ENCODE peak calls at places on chromosomes 11 and 22, in seven cellular contexts. One of them, this sample, is unnamed.

GRCh38 chr11:72569966-72570892 is 104.0 kb downstream of the PDE2A start:
- DNase-seq in T-helper 17 cell: no peak
- DNase-seq in stimulated activated CD8-positive, alpha-beta memory T cell treated with anti-CD3 and anti-CD28 coated beads, Interleukin-15, amount 100 ng/mL, for 4 hours: no peak
- DNase-seq in HFF-Myc: peak
- DNase-seq in left cardiac atrium: no peak
- DNase-seq in EL: peak
- DNase-seq in right atrium auricular region: no peak
- DNase-seq in this sample: no peak

GRCh38 chr11:69344570-69345145 is 50.7 kb downstream of the MYEOV start:
- DNase-seq in T-helper 17 cell: no peak
- DNase-seq in stimulated activated CD8-positive, alpha-beta memory T cell treated with anti-CD3 and anti-CD28 coated beads, Interleukin-15, amount 100 ng/mL, for 4 hours: no peak
- DNase-seq in HFF-Myc: no peak
- DNase-seq in left cardiac atrium: no peak
- DNase-seq in EL: no peak
- DNase-seq in right atrium auricular region: peak
- DNase-seq in this sample: no peak

GRCh38 chr11:8232849-8233606 is 30.6 kb downstream of the LMO1 start:
- DNase-seq in T-helper 17 cell: no peak
- DNase-seq in stimulated activated CD8-positive, alpha-beta memory T cell treated with anti-CD3 and anti-CD28 coated beads, Interleukin-15, amount 100 ng/mL, for 4 hours: no peak
- DNase-seq in HFF-Myc: no peak
- DNase-seq in left cardiac atrium: no peak
- DNase-seq in EL: no peak
- DNase-seq in right atrium auricular region: no peak
- DNase-seq in this sample: no peak

GRCh38 chr11:125070699-125071254 is 7.7 kb downstream of the SLC37A2 start:
- DNase-seq in T-helper 17 cell: no peak
- DNase-seq in stimulated activated CD8-positive, alpha-beta memory T cell treated with anti-CD3 and anti-CD28 coated beads, Interleukin-15, amount 100 ng/mL, for 4 hours: no peak
- DNase-seq in HFF-Myc: no peak
- DNase-seq in left cardiac atrium: peak
- DNase-seq in EL: peak
- DNase-seq in right atrium auricular region: peak
- DNase-seq in this sample: no peak

GRCh38 chr11:123543796-123544195 is 110.6 kb downstream of the SCN3B start:
- DNase-seq in T-helper 17 cell: no peak
- DNase-seq in stimulated activated CD8-positive, alpha-beta memory T cell treated with anti-CD3 and anti-CD28 coated beads, Interleukin-15, amount 100 ng/mL, for 4 hours: no peak
- DNase-seq in HFF-Myc: no peak
- DNase-seq in left cardiac atrium: no peak
- DNase-seq in EL: peak
- DNase-seq in right atrium auricular region: no peak
- DNase-seq in this sample: no peak

GRCh38 chr11:112315861-112316739 is 55.4 kb upstream of the PLET1 start:
- DNase-seq in T-helper 17 cell: no peak
- DNase-seq in stimulated activated CD8-positive, alpha-beta memory T cell treated with anti-CD3 and anti-CD28 coated beads, Interleukin-15, amount 100 ng/mL, for 4 hours: no peak
- DNase-seq in HFF-Myc: no peak
- DNase-seq in left cardiac atrium: no peak
- DNase-seq in EL: no peak
- DNase-seq in right atrium auricular region: no peak
- DNase-seq in this sample: no peak

GRCh38 chr11:83035070-83035854 is 36.4 kb downstream of the RAB30 start:
- DNase-seq in T-helper 17 cell: no peak
- DNase-seq in stimulated activated CD8-positive, alpha-beta memory T cell treated with anti-CD3 and anti-CD28 coated beads, Interleukin-15, amount 100 ng/mL, for 4 hours: no peak
- DNase-seq in HFF-Myc: no peak
- DNase-seq in left cardiac atrium: no peak
- DNase-seq in EL: no peak
- DNase-seq in right atrium auricular region: no peak
- DNase-seq in this sample: no peak

GRCh38 chr11:114168691-114169090 is 109.2 kb downstream of the ZBTB16 start:
- DNase-seq in T-helper 17 cell: no peak
- DNase-seq in stimulated activated CD8-positive, alpha-beta memory T cell treated with anti-CD3 and anti-CD28 coated beads, Interleukin-15, amount 100 ng/mL, for 4 hours: no peak
- DNase-seq in HFF-Myc: no peak
- DNase-seq in left cardiac atrium: no peak
- DNase-seq in EL: no peak
- DNase-seq in right atrium auricular region: no peak
- DNase-seq in this sample: no peak

GRCh38 chr11:68354181-68354872 is 41.9 kb downstream of the LRP5 start:
- DNase-seq in T-helper 17 cell: no peak
- DNase-seq in stimulated activated CD8-positive, alpha-beta memory T cell treated with anti-CD3 and anti-CD28 coated beads, Interleukin-15, amount 100 ng/mL, for 4 hours: no peak
- DNase-seq in HFF-Myc: peak
- DNase-seq in left cardiac atrium: peak
- DNase-seq in EL: peak
- DNase-seq in right atrium auricular region: peak
- DNase-seq in this sample: no peak

GRCh38 chr22:41123151-41123550 is 30.8 kb downstream of the EP300 start:
- DNase-seq in T-helper 17 cell: no peak
- DNase-seq in stimulated activated CD8-positive, alpha-beta memory T cell treated with anti-CD3 and anti-CD28 coated beads, Interleukin-15, amount 100 ng/mL, for 4 hours: no peak
- DNase-seq in HFF-Myc: no peak
- DNase-seq in left cardiac atrium: no peak
- DNase-seq in EL: peak
- DNase-seq in right atrium auricular region: no peak
- DNase-seq in this sample: no peak

GRCh38 chr11:117407016-117407415 is 79.4 kb downstream of the CEP164 start:
- DNase-seq in T-helper 17 cell: no peak
- DNase-seq in stimulated activated CD8-positive, alpha-beta memory T cell treated with anti-CD3 and anti-CD28 coated beads, Interleukin-15, amount 100 ng/mL, for 4 hours: no peak
- DNase-seq in HFF-Myc: no peak
- DNase-seq in left cardiac atrium: no peak
- DNase-seq in EL: no peak
- DNase-seq in right atrium auricular region: no peak
- DNase-seq in this sample: no peak

GRCh38 chr11:15770798-15771414 is 585.4 kb downstream of the SOX6 start:
- DNase-seq in T-helper 17 cell: no peak
- DNase-seq in stimulated activated CD8-positive, alpha-beta memory T cell treated with anti-CD3 and anti-CD28 coated beads, Interleukin-15, amount 100 ng/mL, for 4 hours: no peak
- DNase-seq in HFF-Myc: no peak
- DNase-seq in left cardiac atrium: peak
- DNase-seq in EL: peak
- DNase-seq in right atrium auricular region: no peak
- DNase-seq in this sample: no peak

GRCh38 chr11:65892661-65893317 is 2.3 kb downstream of the CCDC85B start:
- DNase-seq in T-helper 17 cell: no peak
- DNase-seq in stimulated activated CD8-positive, alpha-beta memory T cell treated with anti-CD3 and anti-CD28 coated beads, Interleukin-15, amount 100 ng/mL, for 4 hours: no peak
- DNase-seq in HFF-Myc: no peak
- DNase-seq in left cardiac atrium: no peak
- DNase-seq in EL: peak
- DNase-seq in right atrium auricular region: no peak
- DNase-seq in this sample: no peak

GRCh38 chr22:23500508-23501208 is 79.4 kb downstream of the IGLL1 start:
- DNase-seq in T-helper 17 cell: no peak
- DNase-seq in stimulated activated CD8-positive, alpha-beta memory T cell treated with anti-CD3 and anti-CD28 coated beads, Interleukin-15, amount 100 ng/mL, for 4 hours: no peak
- DNase-seq in HFF-Myc: no peak
- DNase-seq in left cardiac atrium: no peak
- DNase-seq in EL: no peak
- DNase-seq in right atrium auricular region: no peak
- DNase-seq in this sample: no peak

GRCh38 chr22:39214006-39214382 is 30.8 kb downstream of the PDGFB start:
- DNase-seq in T-helper 17 cell: no peak
- DNase-seq in stimulated activated CD8-positive, alpha-beta memory T cell treated with anti-CD3 and anti-CD28 coated beads, Interleukin-15, amount 100 ng/mL, for 4 hours: no peak
- DNase-seq in HFF-Myc: no peak
- DNase-seq in left cardiac atrium: no peak
- DNase-seq in EL: no peak
- DNase-seq in right atrium auricular region: no peak
- DNase-seq in this sample: no peak

GRCh38 chr11:47443028-47443700 is 5.8 kb downstream of the RAPSN start:
- DNase-seq in T-helper 17 cell: no peak
- DNase-seq in stimulated activated CD8-positive, alpha-beta memory T cell treated with anti-CD3 and anti-CD28 coated beads, Interleukin-15, amount 100 ng/mL, for 4 hours: no peak
- DNase-seq in HFF-Myc: no peak
- DNase-seq in left cardiac atrium: no peak
- DNase-seq in EL: no peak
- DNase-seq in right atrium auricular region: no peak
- DNase-seq in this sample: no peak

GRCh38 chr11:38672445-38672844 is 2074.4 kb upstream of the RAG2 start:
- DNase-seq in T-helper 17 cell: no peak
- DNase-seq in stimulated activated CD8-positive, alpha-beta memory T cell treated with anti-CD3 and anti-CD28 coated beads, Interleukin-15, amount 100 ng/mL, for 4 hours: no peak
- DNase-seq in HFF-Myc: no peak
- DNase-seq in left cardiac atrium: no peak
- DNase-seq in EL: no peak
- DNase-seq in right atrium auricular region: no peak
- DNase-seq in this sample: no peak

GRCh38 chr11:37442576-37442975 is 844.5 kb upstream of the RAG2 start:
- DNase-seq in T-helper 17 cell: no peak
- DNase-seq in stimulated activated CD8-positive, alpha-beta memory T cell treated with anti-CD3 and anti-CD28 coated beads, Interleukin-15, amount 100 ng/mL, for 4 hours: no peak
- DNase-seq in HFF-Myc: no peak
- DNase-seq in left cardiac atrium: no peak
- DNase-seq in EL: peak
- DNase-seq in right atrium auricular region: no peak
- DNase-seq in this sample: no peak

GRCh38 chr11:132588366-132588765 is 943.9 kb downstream of the OPCML start:
- DNase-seq in T-helper 17 cell: no peak
- DNase-seq in stimulated activated CD8-positive, alpha-beta memory T cell treated with anti-CD3 and anti-CD28 coated beads, Interleukin-15, amount 100 ng/mL, for 4 hours: no peak
- DNase-seq in HFF-Myc: no peak
- DNase-seq in left cardiac atrium: no peak
- DNase-seq in EL: peak
- DNase-seq in right atrium auricular region: no peak
- DNase-seq in this sample: no peak

GRCh38 chr11:33801821-33802413 is 27.6 kb upstream of the FBXO3 start:
- DNase-seq in T-helper 17 cell: no peak
- DNase-seq in stimulated activated CD8-positive, alpha-beta memory T cell treated with anti-CD3 and anti-CD28 coated beads, Interleukin-15, amount 100 ng/mL, for 4 hours: no peak
- DNase-seq in HFF-Myc: no peak
- DNase-seq in left cardiac atrium: no peak
- DNase-seq in EL: peak
- DNase-seq in right atrium auricular region: no peak
- DNase-seq in this sample: no peak

GRCh38 chr11:110565690-110566336 is 136.1 kb downstream of the FDX1 start:
- DNase-seq in T-helper 17 cell: no peak
- DNase-seq in stimulated activated CD8-positive, alpha-beta memory T cell treated with anti-CD3 and anti-CD28 coated beads, Interleukin-15, amount 100 ng/mL, for 4 hours: no peak
- DNase-seq in HFF-Myc: no peak
- DNase-seq in left cardiac atrium: no peak
- DNase-seq in EL: no peak
- DNase-seq in right atrium auricular region: no peak
- DNase-seq in this sample: no peak

GRCh38 chr11:79081441-79082124 is 359.2 kb downstream of the TENM4 start:
- DNase-seq in T-helper 17 cell: no peak
- DNase-seq in stimulated activated CD8-positive, alpha-beta memory T cell treated with anti-CD3 and anti-CD28 coated beads, Interleukin-15, amount 100 ng/mL, for 4 hours: no peak
- DNase-seq in HFF-Myc: peak
- DNase-seq in left cardiac atrium: no peak
- DNase-seq in EL: peak
- DNase-seq in right atrium auricular region: no peak
- DNase-seq in this sample: no peak

GRCh38 chr11:984576-984975 is 51.9 kb downstream of the MUC6 start:
- DNase-seq in T-helper 17 cell: no peak
- DNase-seq in stimulated activated CD8-positive, alpha-beta memory T cell treated with anti-CD3 and anti-CD28 coated beads, Interleukin-15, amount 100 ng/mL, for 4 hours: no peak
- DNase-seq in HFF-Myc: no peak
- DNase-seq in left cardiac atrium: no peak
- DNase-seq in EL: no peak
- DNase-seq in right atrium auricular region: no peak
- DNase-seq in this sample: no peak

GRCh38 chr11:12497431-12497830 is 120.1 kb downstream of the PARVA start:
- DNase-seq in T-helper 17 cell: no peak
- DNase-seq in stimulated activated CD8-positive, alpha-beta memory T cell treated with anti-CD3 and anti-CD28 coated beads, Interleukin-15, amount 100 ng/mL, for 4 hours: no peak
- DNase-seq in HFF-Myc: no peak
- DNase-seq in left cardiac atrium: no peak
- DNase-seq in EL: no peak
- DNase-seq in right atrium auricular region: no peak
- DNase-seq in this sample: no peak

GRCh38 chr22:23772315-23773246 is at the start of gene MMP11:
- DNase-seq in T-helper 17 cell: peak
- DNase-seq in stimulated activated CD8-positive, alpha-beta memory T cell treated with anti-CD3 and anti-CD28 coated beads, Interleukin-15, amount 100 ng/mL, for 4 hours: no peak
- DNase-seq in HFF-Myc: no peak
- DNase-seq in left cardiac atrium: peak
- DNase-seq in EL: peak
- DNase-seq in right atrium auricular region: no peak
- DNase-seq in this sample: peak

GRCh38 chr11:59158206-59159068 is 13.5 kb upstream of the DTX4 start:
- DNase-seq in T-helper 17 cell: peak
- DNase-seq in stimulated activated CD8-positive, alpha-beta memory T cell treated with anti-CD3 and anti-CD28 coated beads, Interleukin-15, amount 100 ng/mL, for 4 hours: no peak
- DNase-seq in HFF-Myc: peak
- DNase-seq in left cardiac atrium: peak
- DNase-seq in EL: peak
- DNase-seq in right atrium auricular region: peak
- DNase-seq in this sample: no peak

GRCh38 chr11:75873417-75874148 is 58.6 kb downstream of the UVRAG start:
- DNase-seq in T-helper 17 cell: no peak
- DNase-seq in stimulated activated CD8-positive, alpha-beta memory T cell treated with anti-CD3 and anti-CD28 coated beads, Interleukin-15, amount 100 ng/mL, for 4 hours: no peak
- DNase-seq in HFF-Myc: no peak
- DNase-seq in left cardiac atrium: no peak
- DNase-seq in EL: no peak
- DNase-seq in right atrium auricular region: no peak
- DNase-seq in this sample: no peak

GRCh38 chr22:48957987-48958321 is 869.7 kb downstream of the BRD1 start:
- DNase-seq in T-helper 17 cell: no peak
- DNase-seq in stimulated activated CD8-positive, alpha-beta memory T cell treated with anti-CD3 and anti-CD28 coated beads, Interleukin-15, amount 100 ng/mL, for 4 hours: no peak
- DNase-seq in HFF-Myc: no peak
- DNase-seq in left cardiac atrium: no peak
- DNase-seq in EL: no peak
- DNase-seq in right atrium auricular region: peak
- DNase-seq in this sample: no peak

GRCh38 chr11:27497284-27497866 is 9.2 kb downstream of the LIN7C start:
- DNase-seq in T-helper 17 cell: no peak
- DNase-seq in stimulated activated CD8-positive, alpha-beta memory T cell treated with anti-CD3 and anti-CD28 coated beads, Interleukin-15, amount 100 ng/mL, for 4 hours: no peak
- DNase-seq in HFF-Myc: no peak
- DNase-seq in left cardiac atrium: no peak
- DNase-seq in EL: peak
- DNase-seq in right atrium auricular region: no peak
- DNase-seq in this sample: no peak

GRCh38 chr11:75778962-75779361 is 10.4 kb downstream of the DGAT2 start:
- DNase-seq in T-helper 17 cell: no peak
- DNase-seq in stimulated activated CD8-positive, alpha-beta memory T cell treated with anti-CD3 and anti-CD28 coated beads, Interleukin-15, amount 100 ng/mL, for 4 hours: no peak
- DNase-seq in HFF-Myc: no peak
- DNase-seq in left cardiac atrium: no peak
- DNase-seq in EL: no peak
- DNase-seq in right atrium auricular region: no peak
- DNase-seq in this sample: no peak

GRCh38 chr22:46851311-46851710 is 88.9 kb downstream of the TBC1D22A start:
- DNase-seq in T-helper 17 cell: no peak
- DNase-seq in stimulated activated CD8-positive, alpha-beta memory T cell treated with anti-CD3 and anti-CD28 coated beads, Interleukin-15, amount 100 ng/mL, for 4 hours: no peak
- DNase-seq in HFF-Myc: no peak
- DNase-seq in left cardiac atrium: no peak
- DNase-seq in EL: no peak
- DNase-seq in right atrium auricular region: no peak
- DNase-seq in this sample: no peak

GRCh38 chr22:35766654-35767580 is 49.2 kb downstream of the APOL5 start:
- DNase-seq in T-helper 17 cell: no peak
- DNase-seq in stimulated activated CD8-positive, alpha-beta memory T cell treated with anti-CD3 and anti-CD28 coated beads, Interleukin-15, amount 100 ng/mL, for 4 hours: no peak
- DNase-seq in HFF-Myc: no peak
- DNase-seq in left cardiac atrium: no peak
- DNase-seq in EL: no peak
- DNase-seq in right atrium auricular region: no peak
- DNase-seq in this sample: no peak

GRCh38 chr11:102437026-102437425 is 15.5 kb downstream of the TMEM123 start:
- DNase-seq in T-helper 17 cell: no peak
- DNase-seq in stimulated activated CD8-positive, alpha-beta memory T cell treated with anti-CD3 and anti-CD28 coated beads, Interleukin-15, amount 100 ng/mL, for 4 hours: no peak
- DNase-seq in HFF-Myc: no peak
- DNase-seq in left cardiac atrium: no peak
- DNase-seq in EL: no peak
- DNase-seq in right atrium auricular region: no peak
- DNase-seq in this sample: no peak

GRCh38 chr11:78149646-78150045 is 10.2 kb upstream of the ALG8 start:
- DNase-seq in T-helper 17 cell: no peak
- DNase-seq in stimulated activated CD8-positive, alpha-beta memory T cell treated with anti-CD3 and anti-CD28 coated beads, Interleukin-15, amount 100 ng/mL, for 4 hours: no peak
- DNase-seq in HFF-Myc: no peak
- DNase-seq in left cardiac atrium: no peak
- DNase-seq in EL: peak
- DNase-seq in right atrium auricular region: no peak
- DNase-seq in this sample: no peak

GRCh38 chr11:78796956-78797355 is 222.3 kb upstream of the NARS2 start:
- DNase-seq in T-helper 17 cell: no peak
- DNase-seq in stimulated activated CD8-positive, alpha-beta memory T cell treated with anti-CD3 and anti-CD28 coated beads, Interleukin-15, amount 100 ng/mL, for 4 hours: no peak
- DNase-seq in HFF-Myc: peak
- DNase-seq in left cardiac atrium: no peak
- DNase-seq in EL: peak
- DNase-seq in right atrium auricular region: no peak
- DNase-seq in this sample: no peak